ENCODE peak calls at places on chromosomes 12 and 14, in four cellular contexts. F is K562, P is GM12878, L is HepG2. O is an unnamed sample.

GRCh38 chr12:22860926-22861325 is 236.0 kb downstream of the ETNK1 start:
- DNase-seq in P (no peak), F (no peak), L (no peak), O (no peak)

GRCh38 chr12:12508612-12509011 is 54.1 kb downstream of the DUSP16 start:
- DNase-seq in L (no peak), P (no peak), F (no peak), O (no peak)

GRCh38 chr12:31849090-31849687 is 110.0 kb upstream of the RESF1 start:
- DNase-seq in F (no peak), P (no peak), L (no peak), O (no peak)

GRCh38 chr14:67410313-67410712 is 1.7 kb downstream of the PLEK2 start:
- DNase-seq in L (no peak), F (peak), P (no peak), O (no peak)

GRCh38 chr14:39491134-39491541 is 58.9 kb upstream of the FBXO33 start:
- DNase-seq in L (peak), F (peak), P (no peak), O (peak)

GRCh38 chr14:68685419-68686211 is 107.3 kb downstream of the ZFP36L1 start:
- DNase-seq in L (peak), F (no peak), P (peak), O (no peak)

GRCh38 chr12:2641761-2642160 is 153.0 kb upstream of the FKBP4 start:
- DNase-seq in L (no peak), P (no peak), F (no peak), O (no peak)

GRCh38 chr12:8914716-8915526 is 612 bp downstream of the PHC1 start:
- DNase-seq in L (peak), F (peak), P (no peak), O (peak)

GRCh38 chr14:102509744-102510615 is at the start of gene ANKRD9:
- DNase-seq in P (peak), L (peak), F (peak), O (peak)

GRCh38 chr12:121300083-121300819 is 3.7 kb upstream of the CAMKK2 start:
- DNase-seq in F (no peak), P (no peak), L (no peak), O (no peak)

GRCh38 chr12:3363608-3364007 is 127.4 kb upstream of the PRMT8 start:
- DNase-seq in L (no peak), P (no peak), F (no peak), O (no peak)

GRCh38 chr12:111056618-111057521 is 136.5 kb upstream of the MYL2 start:
- DNase-seq in L (no peak), P (peak), F (peak), O (no peak)

GRCh38 chr12:71392521-71393145 is 47.0 kb upstream of the LGR5 start:
- DNase-seq in P (peak), F (peak), L (peak), O (peak)

GRCh38 chr12:45381351-45381750 is 165.5 kb downstream of the ANO6 start:
- DNase-seq in P (no peak), L (no peak), F (no peak), O (no peak)

GRCh38 chr14:64879635-64880381 is at the start of gene SPTB:
- DNase-seq in P (no peak), L (no peak), F (peak), O (peak)

GRCh38 chr14:101226603-101227425 is 323.3 kb upstream of the RTL1 start:
- DNase-seq in L (peak), F (no peak), P (no peak), O (no peak)

GRCh38 chr12:89768586-89769482 is 60.2 kb upstream of the ATP2B1 start:
- DNase-seq in P (no peak), L (peak), F (no peak), O (peak)

GRCh38 chr12:88698471-88698870 is 118.2 kb upstream of the KITLG start:
- DNase-seq in F (no peak), P (no peak), L (no peak), O (no peak)

GRCh38 chr14:102029956-102030355 is 56.9 kb downstream of the HSP90AA1 start:
- DNase-seq in L (peak), F (no peak), P (no peak), O (no peak)

GRCh38 chr12:87270894-87271293 is 758.3 kb downstream of the C12orf50 start:
- DNase-seq in F (no peak), L (no peak), P (no peak), O (no peak)

GRCh38 chr12:179131-179884 is 34.6 kb downstream of the SLC6A12 start:
- DNase-seq in F (no peak), P (no peak), L (no peak), O (no peak)

GRCh38 chr12:54378791-54379400 is 5.6 kb downstream of the ZNF385A start:
- DNase-seq in F (peak), P (no peak), L (peak), O (peak)

GRCh38 chr12:125070661-125071390 is 5.6 kb downstream of the AACS start:
- DNase-seq in L (no peak), P (no peak), F (no peak), O (no peak)

GRCh38 chr12:75750950-75751349 is 239.5 kb upstream of the KRR1 start:
- DNase-seq in F (no peak), L (peak), P (no peak), O (no peak)

GRCh38 chr12:29428630-29429029 is 47.7 kb upstream of the ERGIC2 start:
- DNase-seq in P (peak), L (no peak), F (no peak), O (no peak)

GRCh38 chr12:96197503-96198272 is 3.5 kb downstream of the ELK3 start:
- DNase-seq in P (no peak), L (no peak), F (no peak), O (no peak)

GRCh38 chr14:91980157-91980556 is 32.7 kb upstream of the FBLN5 start:
- DNase-seq in P (peak), L (no peak), F (peak), O (no peak)

GRCh38 chr14:92040431-92041040 is 677 bp upstream of the TRIP11 start:
- DNase-seq in L (peak), P (peak), F (peak), O (peak)

GRCh38 chr14:66076166-66076565 is 410.0 kb upstream of the CCDC196 start:
- DNase-seq in L (no peak), P (no peak), F (no peak), O (no peak)

GRCh38 chr12:65656904-65657351 is 167.4 kb upstream of the HMGA2 start:
- DNase-seq in L (no peak), P (no peak), F (no peak), O (no peak)

GRCh38 chr12:30154996-30155730 is 371.4 kb upstream of the TMTC1 start:
- DNase-seq in F (no peak), L (no peak), P (no peak), O (no peak)

GRCh38 chr12:10998204-10998603 is at the start of gene TAS2R20:
- DNase-seq in F (no peak), P (no peak), L (no peak), O (no peak)

DNA sequence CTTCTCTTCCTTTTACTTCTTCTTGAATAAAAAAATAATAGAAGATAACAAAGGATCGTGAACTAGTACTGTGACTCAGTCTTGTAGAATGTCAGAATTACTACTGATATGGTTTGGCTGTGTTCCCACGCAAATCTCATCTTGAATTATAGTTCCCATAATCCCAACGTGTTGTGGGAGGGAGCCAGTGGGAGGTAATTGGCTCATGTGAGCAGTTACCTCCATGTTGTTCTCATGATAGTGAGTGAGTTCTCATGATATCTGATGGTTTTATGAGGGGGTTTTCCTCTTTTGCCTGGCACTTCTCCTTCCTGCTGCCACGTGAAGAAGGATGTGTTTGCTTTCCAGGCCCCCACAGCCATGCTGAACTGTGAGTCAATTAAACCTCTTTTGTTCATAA is 549.5 kb downstream of the DIO2 start:
- DNase-seq in L (no peak), P (no peak), F (no peak), O (no peak)
- TF ChIP-seq FOXK2 in L (no peak), P (no peak), F (no peak), O (no peak)

GRCh38 chr12:69897744-69898143 is 72.7 kb downstream of the MYRFL start:
- DNase-seq in F (no peak), L (no peak), P (no peak), O (no peak)

GRCh38 chr12:69896653-69897381 is 71.8 kb downstream of the MYRFL start:
- DNase-seq in P (no peak), F (no peak), L (no peak), O (no peak)

GRCh38 chr12:69898236-69898635 is 73.2 kb downstream of the MYRFL start:
- DNase-seq in P (no peak), L (no peak), F (no peak), O (no peak)

GRCh38 chr12:69900720-69901131 is 75.7 kb downstream of the MYRFL start:
- DNase-seq in L (peak), P (no peak), F (peak), O (peak)

GRCh38 chr12:69894800-69895199 is 69.8 kb downstream of the MYRFL start:
- DNase-seq in F (no peak), P (no peak), L (no peak), O (no peak)
- TF ChIP-seq BHLHE40 in F (no peak), P (no peak), L (no peak), O (no peak)

GRCh38 chr14:106308839-106309389 is 782.5 kb downstream of the TMEM121 start:
- DNase-seq in L (peak), P (peak), F (peak), O (no peak)
- TF ChIP-seq FOXK2 in L (no peak), P (no peak), F (no peak), O (no peak)

DNA sequence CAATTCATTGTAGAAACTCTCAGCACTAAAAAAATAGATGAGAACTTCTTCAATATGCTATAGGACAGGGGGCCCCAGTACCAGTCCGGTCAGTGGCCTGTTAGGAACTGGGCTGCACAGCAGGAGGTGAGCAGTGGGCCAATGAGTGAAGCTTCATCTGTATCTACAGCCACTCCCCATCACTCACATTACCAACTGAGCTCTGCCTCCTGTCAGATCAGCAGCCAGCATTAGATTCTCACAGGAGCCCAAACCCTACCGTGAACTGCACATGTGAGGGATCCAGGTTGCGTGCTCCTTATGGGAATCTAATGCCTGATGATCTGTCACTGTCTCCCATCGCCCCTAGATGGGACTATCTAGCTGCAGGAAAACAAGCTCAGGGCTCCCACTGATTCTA is 15.7 kb upstream of the ANO2 start:
- DNase-seq in F (no peak), P (no peak), L (no peak), O (no peak)
- TF ChIP-seq BHLHE40 in F (no peak), P (no peak), L (no peak), O (no peak)

GRCh38 chr12:131407221-131408035 is 303.5 kb upstream of the SFSWAP start:
- DNase-seq in F (no peak), P (no peak), L (no peak), O (no peak)
- TF ChIP-seq FOXK2 in F (no peak), P (no peak), L (no peak), O (no peak)

GRCh38 chr12:57744194-57744776 is 554 bp upstream of the TSPAN31 start:
- DNase-seq in F (peak), P (peak), L (no peak), O (peak)
- TF ChIP-seq BHLHE40 in F (no peak), P (no peak), L (no peak), O (no peak)

GRCh38 chr12:117119592-117120198 is 20.5 kb upstream of the TESC start:
- DNase-seq in F (peak), L (peak), P (no peak), O (peak)

GRCh38 chr12:117120787-117121186 is 21.6 kb upstream of the TESC start:
- DNase-seq in P (no peak), L (no peak), F (no peak), O (no peak)

GRCh38 chr12:117121456-117121855 is 22.2 kb upstream of the TESC start:
- DNase-seq in L (no peak), F (no peak), P (no peak), O (no peak)

GRCh38 chr12:117114784-117115183 is 15.6 kb upstream of the TESC start:
- DNase-seq in L (no peak), P (no peak), F (no peak), O (no peak)

GRCh38 chr12:117118838-117119591 is 19.8 kb upstream of the TESC start:
- DNase-seq in L (peak), F (no peak), P (no peak), O (no peak)
- TF ChIP-seq FOXK2 in L (no peak), F (no peak), P (no peak), O (no peak)

DNA sequence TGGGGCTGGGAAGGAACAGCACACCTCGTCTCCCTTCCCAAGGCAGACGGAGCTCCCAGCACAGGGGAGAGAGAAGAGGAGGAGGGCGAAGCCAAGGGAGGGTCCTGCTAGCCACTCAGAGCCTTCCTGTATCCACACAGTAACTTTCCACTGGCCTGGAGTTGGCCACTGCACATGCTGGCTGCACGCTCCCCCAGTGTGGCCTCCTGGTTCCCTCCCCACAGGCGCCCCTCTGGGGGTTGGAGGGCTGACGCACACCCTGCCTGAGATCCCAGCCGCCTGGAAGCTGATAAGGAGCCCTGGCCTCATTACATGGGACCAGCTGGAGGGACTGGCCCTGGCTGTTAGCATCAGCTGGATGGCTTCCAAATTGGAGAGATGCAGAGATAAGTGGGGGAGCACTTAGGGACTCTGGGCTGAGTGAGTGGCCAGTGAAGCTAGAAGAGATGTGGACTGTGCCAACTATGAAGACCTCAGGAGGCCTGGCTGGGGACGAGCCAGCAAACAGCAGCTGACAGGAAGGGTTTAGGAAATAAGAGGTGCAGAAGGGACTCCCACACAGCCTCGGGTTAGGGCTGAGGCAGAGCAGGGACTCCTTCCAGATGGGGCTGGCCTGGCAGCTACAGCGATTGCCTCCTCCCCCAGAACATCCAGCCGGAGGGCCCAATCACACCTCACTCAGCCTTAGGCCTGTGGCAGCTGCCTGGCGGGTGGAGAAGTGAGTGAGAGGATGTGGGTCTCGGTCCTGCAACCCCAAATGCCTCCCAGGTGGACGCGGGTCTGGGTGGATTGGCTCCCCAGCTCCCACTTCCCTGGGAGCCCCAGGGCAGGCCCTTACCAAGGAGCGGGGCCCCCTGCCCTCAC is 26.3 kb upstream of the BCDIN3D start:
- DNase-seq in F (peak), L (peak), P (no peak), O (peak)
- TF ChIP-seq BHLHE40 in F (peak), L (peak), P (no peak), O (no peak)

DNA sequence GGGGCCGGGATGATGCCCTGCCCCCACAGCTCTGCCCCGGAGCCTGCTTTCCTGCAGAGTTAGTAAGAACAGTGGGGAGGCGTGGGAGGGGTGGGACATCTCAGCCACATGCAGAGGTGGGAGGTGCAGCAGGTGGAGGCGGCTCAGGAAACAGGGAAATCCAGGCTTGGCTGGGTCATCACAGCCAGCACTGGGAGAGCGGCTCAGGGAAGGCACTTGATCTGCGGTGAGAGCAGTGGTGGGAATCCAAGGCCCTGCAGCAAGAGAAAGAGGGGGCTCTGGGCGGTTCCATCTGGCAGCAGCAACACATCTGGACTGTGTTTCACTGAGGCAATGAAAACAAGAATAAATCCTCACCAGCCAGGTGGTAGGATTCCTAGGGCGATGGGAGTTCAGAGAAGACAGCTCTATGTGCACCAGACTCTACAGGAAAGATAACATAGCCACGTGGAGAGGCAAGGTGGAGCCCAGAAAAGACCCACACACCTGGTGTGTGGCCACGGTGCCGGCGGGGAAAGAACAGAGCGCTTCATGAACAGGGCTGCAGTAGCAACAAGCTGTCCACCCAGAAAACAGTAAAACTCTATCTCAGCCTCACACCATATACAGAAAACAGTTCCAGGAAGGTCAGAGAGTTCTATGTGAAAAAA is 57.7 kb downstream of the CCDC85C start:
- DNase-seq in P (no peak), F (peak), L (no peak), O (no peak)
- TF ChIP-seq FOXK2 in P (no peak), F (no peak), L (no peak), O (no peak)

DNA sequence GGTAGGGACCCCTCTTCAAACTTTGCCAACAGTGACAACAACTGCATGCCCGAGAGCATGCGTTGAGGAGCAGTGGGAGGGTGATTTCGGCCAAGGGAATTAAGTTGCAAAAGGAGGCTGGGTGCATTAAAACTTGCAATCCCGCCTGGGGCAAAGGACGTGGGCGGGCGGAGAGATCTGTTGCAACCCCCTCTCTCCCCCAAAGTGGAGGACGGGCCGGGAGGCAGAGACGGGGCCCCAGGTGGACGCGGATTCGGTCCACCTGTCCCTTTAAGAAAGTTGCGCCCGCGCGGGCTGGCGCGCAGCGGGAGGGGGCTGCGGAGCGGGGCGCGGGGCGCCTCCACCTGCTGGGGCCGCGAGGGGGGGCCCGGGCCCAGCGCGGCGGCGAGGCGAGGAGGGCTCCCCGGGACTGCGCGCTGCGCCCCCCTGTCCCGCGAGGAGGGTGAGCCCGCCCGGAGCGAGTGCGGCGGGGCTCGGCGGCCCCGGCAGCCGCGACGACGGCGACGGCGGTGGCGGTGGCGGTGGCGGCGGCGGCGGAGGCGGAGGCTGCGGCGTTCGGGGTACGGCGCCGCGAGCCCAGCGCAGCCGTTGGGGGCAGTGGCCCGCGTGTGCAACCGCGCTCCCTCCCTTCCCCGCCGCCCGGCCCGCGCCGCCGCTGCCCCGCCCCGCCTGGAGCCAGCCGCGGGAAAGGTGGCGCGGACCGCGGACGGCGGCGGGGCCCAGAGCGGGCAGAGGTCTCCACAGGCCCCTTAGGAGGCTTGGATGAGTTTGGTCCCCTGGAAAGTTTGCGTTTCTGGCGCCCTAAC is 560 bp upstream of the FOXN4 start:
- DNase-seq in F (peak), L (no peak), P (no peak), O (peak)
- TF ChIP-seq BHLHE40 in F (no peak), L (no peak), P (no peak), O (no peak)